ENCODE peak calls at places on chromosomes 2 and 18, in seven cellular contexts. One of them, this sample, is unnamed.

GRCh38 chr18:79872423-79872822 is 74.7 kb downstream of the KCNG2 start:
- DNase-seq in uterus: no peak
- DNase-seq in breast epithelium: no peak
- DNase-seq in neural progenitor cell: peak; percentile 34
- DNase-seq in astrocyte: no peak
- DNase-seq in brain microvascular endothelial cell: no peak
- DNase-seq in IMR-90: no peak
- DNase-seq in this sample: no peak

GRCh38 chr2:109402980-109403840 is 210.6 kb downstream of the SEPTIN10 start:
- DNase-seq in uterus: no peak
- DNase-seq in breast epithelium: no peak
- DNase-seq in neural progenitor cell: no peak
- DNase-seq in astrocyte: no peak
- DNase-seq in brain microvascular endothelial cell: no peak
- DNase-seq in IMR-90: no peak
- DNase-seq in this sample: no peak

GRCh38 chr2:143428700-143429099 is 299.5 kb downstream of the ARHGAP15 start:
- DNase-seq in uterus: no peak
- DNase-seq in breast epithelium: no peak
- DNase-seq in neural progenitor cell: no peak
- DNase-seq in astrocyte: no peak
- DNase-seq in brain microvascular endothelial cell: peak; percentile 42
- DNase-seq in IMR-90: no peak
- DNase-seq in this sample: no peak

GRCh38 chr2:239765076-239765845 is 259.9 kb downstream of the NDUFA10 start:
- DNase-seq in uterus: no peak
- DNase-seq in breast epithelium: peak; percentile 25
- DNase-seq in neural progenitor cell: no peak
- DNase-seq in astrocyte: no peak
- DNase-seq in brain microvascular endothelial cell: no peak
- DNase-seq in IMR-90: no peak
- DNase-seq in this sample: no peak

GRCh38 chr2:16141641-16141921 is 201.2 kb downstream of the MYCN start:
- DNase-seq in uterus: no peak
- DNase-seq in breast epithelium: no peak
- DNase-seq in neural progenitor cell: no peak
- DNase-seq in astrocyte: no peak
- DNase-seq in brain microvascular endothelial cell: no peak
- DNase-seq in IMR-90: no peak
- DNase-seq in this sample: no peak

GRCh38 chr2:20185176-20186022 is 39.5 kb downstream of the SDC1 start:
- DNase-seq in uterus: no peak
- DNase-seq in breast epithelium: no peak
- DNase-seq in neural progenitor cell: no peak
- DNase-seq in astrocyte: peak; percentile 82
- DNase-seq in brain microvascular endothelial cell: peak; percentile 81
- DNase-seq in IMR-90: peak; percentile 69
- DNase-seq in this sample: no peak

GRCh38 chr2:240594511-240595380 is 8.2 kb downstream of the CAPN10 start:
- DNase-seq in uterus: peak; percentile 19
- DNase-seq in breast epithelium: no peak
- DNase-seq in neural progenitor cell: no peak
- DNase-seq in astrocyte: no peak
- DNase-seq in brain microvascular endothelial cell: no peak
- DNase-seq in IMR-90: no peak
- DNase-seq in this sample: no peak

GRCh38 chr2:56077352-56077915 is 106.4 kb upstream of the CCDC85A start:
- DNase-seq in uterus: no peak
- DNase-seq in breast epithelium: no peak
- DNase-seq in neural progenitor cell: peak; percentile 56
- DNase-seq in astrocyte: peak; percentile 4
- DNase-seq in brain microvascular endothelial cell: no peak
- DNase-seq in IMR-90: peak; percentile 7
- DNase-seq in this sample: no peak

GRCh38 chr2:195575879-195576391 is 81.1 kb upstream of the SLC39A10 start:
- DNase-seq in uterus: no peak
- DNase-seq in breast epithelium: no peak
- DNase-seq in neural progenitor cell: peak; percentile 16
- DNase-seq in astrocyte: peak; percentile 87
- DNase-seq in brain microvascular endothelial cell: peak; percentile 73
- DNase-seq in IMR-90: peak; percentile 92
- DNase-seq in this sample: no peak

GRCh38 chr2:227990937-227991336 is 119.5 kb downstream of the DAW1 start:
- DNase-seq in uterus: no peak
- DNase-seq in breast epithelium: no peak
- DNase-seq in neural progenitor cell: no peak
- DNase-seq in astrocyte: no peak
- DNase-seq in brain microvascular endothelial cell: no peak
- DNase-seq in IMR-90: no peak
- DNase-seq in this sample: no peak

GRCh38 chr2:237874585-237875161 is 15.2 kb downstream of the RAMP1 start:
- DNase-seq in uterus: peak; percentile 36
- DNase-seq in breast epithelium: peak; percentile 47
- DNase-seq in neural progenitor cell: no peak
- DNase-seq in astrocyte: peak; percentile 72
- DNase-seq in brain microvascular endothelial cell: peak; percentile 65
- DNase-seq in IMR-90: peak; percentile 76
- DNase-seq in this sample: no peak

GRCh38 chr2:128644745-128645256 is 326.1 kb upstream of the HS6ST1 start:
- DNase-seq in uterus: no peak
- DNase-seq in breast epithelium: no peak
- DNase-seq in neural progenitor cell: peak; percentile 61
- DNase-seq in astrocyte: no peak
- DNase-seq in brain microvascular endothelial cell: no peak
- DNase-seq in IMR-90: no peak
- DNase-seq in this sample: no peak

GRCh38 chr2:100246163-100247145 is 75.8 kb downstream of the LONRF2 start:
- DNase-seq in uterus: no peak
- DNase-seq in breast epithelium: no peak
- DNase-seq in neural progenitor cell: peak; percentile 28
- DNase-seq in astrocyte: no peak
- DNase-seq in brain microvascular endothelial cell: no peak
- DNase-seq in IMR-90: no peak
- DNase-seq in this sample: no peak

GRCh38 chr2:11827547-11827946 is 81.1 kb downstream of the LPIN1 start:
- DNase-seq in uterus: no peak
- DNase-seq in breast epithelium: no peak
- DNase-seq in neural progenitor cell: no peak
- DNase-seq in astrocyte: no peak
- DNase-seq in brain microvascular endothelial cell: no peak
- DNase-seq in IMR-90: no peak
- DNase-seq in this sample: no peak

GRCh38 chr2:98377569-98377968 is 31.3 kb downstream of the CNGA3 start:
- DNase-seq in uterus: no peak
- DNase-seq in breast epithelium: no peak
- DNase-seq in neural progenitor cell: no peak
- DNase-seq in astrocyte: no peak
- DNase-seq in brain microvascular endothelial cell: no peak
- DNase-seq in IMR-90: no peak
- DNase-seq in this sample: no peak

GRCh38 chr2:27446057-27446456 is 3.9 kb downstream of the KRTCAP3 start:
- DNase-seq in uterus: no peak
- DNase-seq in breast epithelium: peak; percentile 71
- DNase-seq in neural progenitor cell: no peak
- DNase-seq in astrocyte: no peak
- DNase-seq in brain microvascular endothelial cell: no peak
- DNase-seq in IMR-90: no peak
- DNase-seq in this sample: no peak

GRCh38 chr2:156437272-156437671 is 1.1 kb downstream of the GPD2 start:
- DNase-seq in uterus: peak; percentile 23
- DNase-seq in breast epithelium: no peak
- DNase-seq in neural progenitor cell: peak; percentile 5
- DNase-seq in astrocyte: no peak
- DNase-seq in brain microvascular endothelial cell: no peak
- DNase-seq in IMR-90: peak; percentile 43
- DNase-seq in this sample: no peak

GRCh38 chr2:153519260-153519875 is 40.8 kb upstream of the RPRM start:
- DNase-seq in uterus: peak; percentile 42
- DNase-seq in breast epithelium: no peak
- DNase-seq in neural progenitor cell: peak; percentile 69
- DNase-seq in astrocyte: peak; percentile 21
- DNase-seq in brain microvascular endothelial cell: peak; percentile 29
- DNase-seq in IMR-90: peak; percentile 39
- DNase-seq in this sample: peak; percentile 29

GRCh38 chr18:78364123-78364522 is 615.5 kb upstream of the SALL3 start:
- DNase-seq in uterus: no peak
- DNase-seq in breast epithelium: no peak
- DNase-seq in neural progenitor cell: no peak
- DNase-seq in astrocyte: no peak
- DNase-seq in brain microvascular endothelial cell: no peak
- DNase-seq in IMR-90: no peak
- DNase-seq in this sample: no peak

GRCh38 chr2:102592601-102593000 is 26.8 kb upstream of the SLC9A2 start:
- DNase-seq in uterus: no peak
- DNase-seq in breast epithelium: no peak
- DNase-seq in neural progenitor cell: peak; percentile 19
- DNase-seq in astrocyte: no peak
- DNase-seq in brain microvascular endothelial cell: peak; percentile 38
- DNase-seq in IMR-90: peak; percentile 8
- DNase-seq in this sample: no peak
- TF ChIP-seq CTCF in uterus: no peak
- TF ChIP-seq CTCF in breast epithelium: no peak
- TF ChIP-seq CTCF in neural progenitor cell: peak; percentile 65
- TF ChIP-seq CTCF in astrocyte: peak; percentile 54
- TF ChIP-seq CTCF in brain microvascular endothelial cell: peak; percentile 58
- TF ChIP-seq CTCF in IMR-90: peak; percentile 60
- TF ChIP-seq CTCF in this sample: no peak

DNA sequence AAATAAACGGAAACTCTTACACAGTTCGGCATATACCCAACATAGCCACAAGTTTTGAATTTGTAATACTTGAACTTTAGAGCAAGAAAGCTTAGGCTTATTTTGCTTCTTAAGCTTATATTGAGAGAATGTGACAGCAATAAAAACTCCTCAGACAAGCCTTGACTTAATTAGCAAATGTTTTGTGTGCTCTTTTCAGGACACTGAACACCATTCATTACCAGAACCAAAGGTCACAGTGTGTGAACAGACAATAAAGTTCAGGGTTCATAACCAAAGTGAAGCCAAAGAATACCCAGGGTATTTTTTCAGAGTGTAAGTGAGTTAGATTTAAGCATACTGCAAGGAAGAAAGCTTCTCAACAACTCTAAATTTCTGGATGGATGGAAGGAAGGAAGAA is 605.8 kb downstream of the METTL4 start:
- DNase-seq in uterus: no peak
- DNase-seq in breast epithelium: no peak
- DNase-seq in neural progenitor cell: no peak
- DNase-seq in astrocyte: no peak
- DNase-seq in brain microvascular endothelial cell: no peak
- DNase-seq in IMR-90: no peak
- DNase-seq in this sample: no peak
- H3K27me3 ChIP-seq in uterus: no peaks in the 10 kb centered on the region
- H3K27me3 ChIP-seq in breast epithelium: no peaks in the 10 kb centered on the region
- H3K27me3 ChIP-seq in neural progenitor cell: no peaks in the 10 kb centered on the region
- H3K27me3 ChIP-seq in astrocyte: no peaks in the 10 kb centered on the region
- H3K27me3 ChIP-seq in brain microvascular endothelial cell: no peaks in the 10 kb centered on the region
- H3K27me3 ChIP-seq in IMR-90: no peaks in the 10 kb centered on the region
- H3K27me3 ChIP-seq in this sample: no peaks in the 10 kb centered on the region

GRCh38 chr2:111983478-111984212 is 71.4 kb upstream of the TMEM87B start:
- DNase-seq in uterus: no peak
- DNase-seq in breast epithelium: no peak
- DNase-seq in neural progenitor cell: peak; percentile 18
- DNase-seq in astrocyte: no peak
- DNase-seq in brain microvascular endothelial cell: no peak
- DNase-seq in IMR-90: peak; percentile 19
- DNase-seq in this sample: no peak

GRCh38 chr2:111985514-111985913 is 69.6 kb upstream of the TMEM87B start:
- DNase-seq in uterus: no peak
- DNase-seq in breast epithelium: no peak
- DNase-seq in neural progenitor cell: peak; percentile 35
- DNase-seq in astrocyte: no peak
- DNase-seq in brain microvascular endothelial cell: no peak
- DNase-seq in IMR-90: no peak
- DNase-seq in this sample: no peak

GRCh38 chr2:111982822-111983221 is 72.2 kb upstream of the TMEM87B start:
- DNase-seq in uterus: no peak
- DNase-seq in breast epithelium: no peak
- DNase-seq in neural progenitor cell: no peak
- DNase-seq in astrocyte: no peak
- DNase-seq in brain microvascular endothelial cell: no peak
- DNase-seq in IMR-90: no peak
- DNase-seq in this sample: no peak

GRCh38 chr2:111986116-111986900 is 68.8 kb upstream of the TMEM87B start:
- DNase-seq in uterus: no peak
- DNase-seq in breast epithelium: no peak
- DNase-seq in neural progenitor cell: peak; percentile 86
- DNase-seq in astrocyte: no peak
- DNase-seq in brain microvascular endothelial cell: no peak
- DNase-seq in IMR-90: peak; percentile 8
- DNase-seq in this sample: no peak

DNA sequence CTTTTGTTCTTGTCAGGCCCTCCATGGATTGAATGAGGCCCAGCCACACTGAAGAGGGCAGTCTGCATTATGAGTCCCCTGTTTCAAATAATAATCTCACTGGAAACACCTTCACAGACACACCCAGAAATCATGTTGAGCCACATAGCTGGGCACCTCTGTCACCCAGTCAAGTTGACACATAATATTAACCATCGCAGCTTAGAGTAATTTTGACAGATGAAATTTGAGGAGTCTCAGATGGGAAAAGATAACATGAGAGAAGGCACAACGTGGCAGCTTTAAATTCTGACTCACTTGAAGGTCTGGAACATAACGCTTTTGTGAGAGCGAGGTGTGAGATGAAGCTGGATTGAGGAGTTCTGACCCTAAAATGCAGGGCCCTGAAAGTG is 70.9 kb upstream of the TMEM87B start:
- DNase-seq in uterus: no peak
- DNase-seq in breast epithelium: no peak
- DNase-seq in neural progenitor cell: no peak
- DNase-seq in astrocyte: no peak
- DNase-seq in brain microvascular endothelial cell: no peak
- DNase-seq in IMR-90: no peak
- DNase-seq in this sample: no peak
- TF ChIP-seq CTCF in uterus: no peak
- TF ChIP-seq CTCF in breast epithelium: no peak
- TF ChIP-seq CTCF in neural progenitor cell: no peak
- TF ChIP-seq CTCF in astrocyte: no peak
- TF ChIP-seq CTCF in brain microvascular endothelial cell: no peak
- TF ChIP-seq CTCF in IMR-90: no peak
- TF ChIP-seq CTCF in this sample: no peak

GRCh38 chr2:70897977-70898226 is 37.8 kb upstream of the ATP6V1B1 start:
- DNase-seq in uterus: no peak
- DNase-seq in breast epithelium: no peak
- DNase-seq in neural progenitor cell: no peak
- DNase-seq in astrocyte: no peak
- DNase-seq in brain microvascular endothelial cell: no peak
- DNase-seq in IMR-90: no peak
- DNase-seq in this sample: no peak

GRCh38 chr2:70895998-70896764 is 39.5 kb upstream of the ATP6V1B1 start:
- DNase-seq in uterus: no peak
- DNase-seq in breast epithelium: no peak
- DNase-seq in neural progenitor cell: no peak
- DNase-seq in astrocyte: no peak
- DNase-seq in brain microvascular endothelial cell: no peak
- DNase-seq in IMR-90: no peak
- DNase-seq in this sample: no peak

GRCh38 chr2:70898363-70899240 is 37.1 kb upstream of the ATP6V1B1 start:
- DNase-seq in uterus: no peak
- DNase-seq in breast epithelium: no peak
- DNase-seq in neural progenitor cell: no peak
- DNase-seq in astrocyte: no peak
- DNase-seq in brain microvascular endothelial cell: no peak
- DNase-seq in IMR-90: no peak
- DNase-seq in this sample: no peak

GRCh38 chr2:70896765-70897202 is 38.9 kb upstream of the ATP6V1B1 start:
- DNase-seq in uterus: no peak
- DNase-seq in breast epithelium: no peak
- DNase-seq in neural progenitor cell: no peak
- DNase-seq in astrocyte: no peak
- DNase-seq in brain microvascular endothelial cell: no peak
- DNase-seq in IMR-90: no peak
- DNase-seq in this sample: no peak

GRCh38 chr2:70897203-70897976 is 38.3 kb upstream of the ATP6V1B1 start:
- DNase-seq in uterus: no peak
- DNase-seq in breast epithelium: no peak
- DNase-seq in neural progenitor cell: no peak
- DNase-seq in astrocyte: no peak
- DNase-seq in brain microvascular endothelial cell: no peak
- DNase-seq in IMR-90: no peak
- DNase-seq in this sample: no peak
- H3K27me3 ChIP-seq in uterus: peaks cover 45% of the 10 kb centered on the region
- H3K27me3 ChIP-seq in breast epithelium: peaks cover 43% of the 10 kb centered on the region
- H3K27me3 ChIP-seq in neural progenitor cell: peaks cover 100% of the 10 kb centered on the region
- H3K27me3 ChIP-seq in astrocyte: peaks cover 73% of the 10 kb centered on the region
- H3K27me3 ChIP-seq in brain microvascular endothelial cell: peaks cover 72% of the 10 kb centered on the region
- H3K27me3 ChIP-seq in IMR-90: peaks cover 77% of the 10 kb centered on the region
- H3K27me3 ChIP-seq in this sample: peaks cover 97% of the 10 kb centered on the region